ENCODE peak calls at places on chromosomes 11 and 22, in four cellular contexts. T is K562, E is A549, D is HepG2. O is an unnamed sample.
A peak's percentile ranks its signal among the peaks of the same experiment; 100 is the strongest.

GRCh38 chr22:17205432-17205831 is 13.8 kb downstream of the ADA2 start:
- DNase-seq in T (no peak), E (no peak), D (no peak), O (no peak)

GRCh38 chr22:17773606-17774205 is 563 bp downstream of the BID start:
- DNase-seq in T (peak; percentile 78), E (peak; percentile 12), D (peak; percentile 35), O (peak; percentile 34)

GRCh38 chr11:110919241-110919893 is 207.1 kb upstream of the ARHGAP20 start:
- DNase-seq in T (no peak), D (no peak), E (no peak), O (no peak)

GRCh38 chr11:81707881-81708280 is 1025.8 kb downstream of the FAM181B start:
- DNase-seq in T (no peak), D (no peak), E (no peak), O (no peak)

GRCh38 chr11:35047179-35047578 is 91.8 kb upstream of the CD44 start:
- DNase-seq in T (no peak), E (no peak), D (no peak), O (no peak)

GRCh38 chr22:37481347-37481907 is 4.8 kb downstream of the MFNG start:
- DNase-seq in D (no peak), E (no peak), T (no peak), O (no peak)

GRCh38 chr11:121024989-121025388 is 1.1 kb downstream of the TBCEL start:
- DNase-seq in E (no peak), D (peak; percentile 30), T (no peak), O (no peak)

GRCh38 chr22:37275622-37276021 is 6.7 kb upstream of the CYTH4 start:
- DNase-seq in E (no peak), T (no peak), D (no peak), O (no peak)

GRCh38 chr22:48037618-48038017 is 1275.2 kb downstream of the TBC1D22A start:
- DNase-seq in D (no peak), E (no peak), T (no peak), O (no peak)

GRCh38 chr11:47532597-47533213 is 20.2 kb downstream of the CELF1 start:
- DNase-seq in T (no peak), E (no peak), D (no peak), O (no peak)

GRCh38 chr11:133952199-133953190 is 4.3 kb downstream of the IGSF9B start:
- DNase-seq in E (no peak), T (no peak), D (no peak), O (no peak)

GRCh38 chr22:20572132-20572802 is 64.9 kb downstream of the MED15 start:
- DNase-seq in E (no peak), D (no peak), T (no peak), O (no peak)

GRCh38 chr22:37563153-37564081 is 3.1 kb downstream of the CDC42EP1 start:
- DNase-seq in T (peak; percentile 58), E (peak; percentile 83), D (peak; percentile 97), O (peak; percentile 93)

GRCh38 chr11:97990162-97990920 is 1030.4 kb upstream of the CNTN5 start:
- DNase-seq in T (no peak), E (no peak), D (no peak), O (peak; percentile 9)

GRCh38 chr11:45900916-45901617 is 6.0 kb downstream of the FREY1 start:
- DNase-seq in E (no peak), D (no peak), T (no peak), O (no peak)
- TF ChIP-seq MAX in E (no peak), D (no peak), T (no peak), O (no peak)

GRCh38 chr11:62665630-62666258 is 632 bp downstream of the CSKMT start:
- DNase-seq in T (peak; percentile 47), D (no peak), E (peak; percentile 45), O (no peak)
- TF ChIP-seq POLR2A in T (no peak), D (no peak), E (peak; percentile 48), O (no peak)

GRCh38 chr11:113528982-113529381 is 53.8 kb upstream of the DRD2 start:
- DNase-seq in D (no peak), T (no peak), E (no peak), O (no peak)
- TF ChIP-seq JUN in D (no peak), T (no peak), E (no peak), O (no peak)

DNA sequence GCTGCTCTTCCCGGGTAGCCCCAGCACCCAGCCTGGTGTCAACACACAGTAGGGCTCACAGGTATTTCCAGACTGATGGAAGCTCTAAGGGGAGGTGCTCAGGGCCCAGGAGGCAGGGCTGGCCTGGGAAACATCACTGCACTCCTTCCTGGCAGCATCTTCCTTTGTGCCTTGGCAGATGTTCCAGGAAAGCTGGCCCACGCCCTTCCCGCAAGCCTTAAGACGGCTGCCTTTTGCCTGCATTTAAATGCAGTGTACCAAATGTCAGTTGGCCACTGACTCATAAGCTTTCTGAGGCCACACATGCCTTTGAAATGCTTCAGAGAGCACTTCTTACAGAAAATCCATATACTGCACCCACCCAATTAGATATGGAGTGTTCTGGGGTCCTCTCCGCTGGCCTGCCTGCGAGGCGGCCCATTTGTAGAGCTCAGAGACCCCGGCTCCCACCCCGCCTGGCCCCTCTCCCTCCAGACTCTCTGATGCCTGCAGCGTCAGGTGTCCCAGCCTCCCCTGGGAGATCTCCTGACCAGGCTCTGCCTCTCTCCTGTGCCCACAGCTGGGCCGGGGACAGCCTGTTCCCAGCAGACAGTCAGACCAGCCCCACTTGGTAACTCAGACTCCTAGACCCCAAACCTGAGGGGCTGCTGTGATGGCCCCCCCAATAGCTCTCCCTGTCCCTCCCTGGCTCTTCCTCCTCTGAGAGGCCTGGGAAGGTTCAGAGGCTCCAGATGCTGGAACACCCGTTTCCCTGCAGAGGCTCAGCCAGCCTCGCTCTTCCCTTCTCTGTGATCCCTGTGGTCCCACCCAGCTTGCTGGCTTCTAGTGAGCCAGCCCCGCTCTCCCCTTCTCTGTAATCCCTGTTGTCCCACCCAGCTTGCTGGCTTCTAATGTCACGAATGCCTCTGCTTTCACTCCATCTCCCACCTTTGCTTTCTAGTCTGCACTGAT is 47.6 kb upstream of the THY1 start:
- DNase-seq in T (no peak), E (no peak), D (no peak), O (no peak)
- TF ChIP-seq MAX in T (no peak), E (no peak), D (no peak), O (no peak)

GRCh38 chr11:44960200-44960845 is 9.6 kb upstream of the TP53I11 start:
- DNase-seq in E (no peak), D (no peak), T (no peak), O (no peak)
- TF ChIP-seq POLR2A in E (no peak), D (no peak), T (no peak), O (no peak)

GRCh38 chr11:359181-359714 is 10.1 kb upstream of the B4GALNT4 start:
- DNase-seq in E (no peak), D (no peak), T (peak; percentile 10), O (no peak)
- TF ChIP-seq JUN in E (no peak), D (no peak), T (no peak), O (no peak)

GRCh38 chr22:29270475-29271271 is 2.6 kb downstream of the EWSR1 start:
- DNase-seq in D (peak; percentile 69), T (no peak), E (peak; percentile 25), O (peak; percentile 57)
- TF ChIP-seq MAX in D (no peak), T (no peak), E (no peak), O (no peak)